ENCODE peak calls at places on chromosome 4, in nine cellular contexts. H is upper lobe of right lung, N is astrocyte, I is colonic mucosa, V is tibial artery, S is lower lobe of right lung, F is tibial nerve, A is Panc1, T is MM.1S. L is an unnamed sample.

GRCh38 chr4:30744386-30744785 is 24.2 kb downstream of the PCDH7 start:
- DNase-seq in T (no peak), F (no peak), S (no peak), A (no peak), I (no peak), V (no peak), N (no peak), H (no peak), L (no peak)

GRCh38 chr4:47531241-47531953 is 46.3 kb downstream of the ATP10D start:
- DNase-seq in A (no peak), V (no peak), S (no peak), F (no peak), H (peak), I (peak), N (peak), T (peak), L (no peak)

GRCh38 chr4:124530464-124531077 is 182.0 kb downstream of the ANKRD50 start:
- DNase-seq in A (no peak), F (no peak), N (no peak), I (no peak), S (no peak), T (no peak), H (no peak), V (no peak), L (no peak)

GRCh38 chr4:95155759-95156451 is 392.9 kb downstream of the UNC5C start:
- DNase-seq in N (peak), S (no peak), F (no peak), A (no peak), I (no peak), V (no peak), T (peak), H (no peak), L (no peak)

GRCh38 chr4:123444298-123444731 is 47.7 kb downstream of the SPRY1 start:
- DNase-seq in V (no peak), F (peak), A (no peak), S (no peak), N (peak), I (peak), H (peak), T (no peak), L (no peak)

GRCh38 chr4:33467291-33467690 is 2747.1 kb downstream of the PCDH7 start:
- DNase-seq in H (no peak), S (no peak), F (no peak), T (no peak), V (no peak), A (no peak), I (no peak), N (no peak), L (no peak)

GRCh38 chr4:118682928-118683327 is 2.3 kb upstream of the METTL14 start:
- DNase-seq in I (no peak), N (no peak), V (no peak), H (no peak), A (no peak), T (peak), F (no peak), S (no peak), L (no peak)

GRCh38 chr4:67674098-67674497 is 26.9 kb downstream of the UBA6 start:
- DNase-seq in N (no peak), F (no peak), V (no peak), A (no peak), T (no peak), H (no peak), S (no peak), I (no peak), L (no peak)

GRCh38 chr4:141389649-141390048 is 169.0 kb downstream of the ZNF330 start:
- DNase-seq in I (no peak), H (no peak), F (no peak), V (no peak), T (no peak), A (no peak), N (peak), S (no peak), L (no peak)

GRCh38 chr4:80465238-80465637 is 129.7 kb downstream of the CFAP299 start:
- DNase-seq in H (no peak), A (no peak), N (no peak), T (no peak), V (no peak), S (no peak), F (no peak), I (no peak), L (no peak)

GRCh38 chr4:80462537-80463207 is 127.1 kb downstream of the CFAP299 start:
- DNase-seq in V (no peak), S (no peak), F (no peak), T (peak), H (no peak), N (no peak), A (no peak), I (no peak), L (no peak)

GRCh38 chr4:80459918-80460473 is 124.5 kb downstream of the CFAP299 start:
- DNase-seq in N (no peak), T (no peak), S (no peak), I (no peak), F (no peak), A (no peak), V (no peak), H (no peak), L (no peak)

GRCh38 chr4:80463509-80463908 is 128.0 kb downstream of the CFAP299 start:
- DNase-seq in T (no peak), N (no peak), S (no peak), H (no peak), A (no peak), V (no peak), I (no peak), F (no peak), L (no peak)

DNA sequence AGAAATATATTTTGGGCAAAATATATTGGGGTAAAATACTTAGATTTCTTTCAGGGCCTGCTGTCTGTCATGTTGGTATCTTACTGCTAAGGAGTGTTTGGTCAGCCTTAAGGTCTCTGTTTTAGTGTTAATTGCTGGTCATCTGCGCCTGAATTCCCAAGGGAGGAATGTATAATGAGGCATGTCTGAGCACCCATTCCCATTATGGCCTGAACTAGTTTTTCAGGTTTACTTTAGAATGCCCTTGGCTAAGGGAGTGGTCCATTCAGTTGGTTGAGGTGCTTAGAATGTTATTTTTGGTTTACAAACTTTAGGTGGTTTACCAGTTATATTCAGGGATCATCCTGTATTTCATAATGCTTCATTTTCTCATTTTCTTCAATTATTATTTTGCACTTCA is 125.9 kb downstream of the CFAP299 start:
- DNase-seq in V (no peak), I (no peak), T (no peak), N (no peak), F (no peak), A (no peak), S (no peak), H (no peak), L (no peak)
- H3K27ac ChIP-seq in V (no peak), I (no peak), T (no peak), N (no peak), F (no peak), A (no peak), S (no peak), H (no peak), L (no peak)

DNA sequence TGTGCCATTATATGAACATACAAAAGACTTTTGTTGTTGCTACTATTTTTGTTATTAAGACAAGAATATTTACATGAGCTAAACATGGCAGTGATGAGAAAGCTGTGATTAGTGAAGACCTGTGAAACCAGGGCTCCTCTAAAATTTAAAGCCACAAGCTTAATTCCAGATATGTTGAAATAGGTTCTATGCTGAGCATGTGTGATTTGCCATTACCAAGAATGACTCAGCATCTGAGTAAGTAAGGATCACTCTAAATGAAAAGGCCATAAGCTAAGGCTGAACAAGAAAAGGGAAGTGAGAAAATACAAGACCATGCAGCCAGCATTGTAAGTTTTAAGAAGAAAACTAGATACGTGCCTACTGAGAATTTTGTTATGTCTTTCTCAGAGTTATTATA is 75.9 kb upstream of the CAMK2D start:
- DNase-seq in T (peak), S (no peak), H (no peak), F (no peak), V (no peak), A (peak), I (no peak), N (peak), L (no peak)
- H3K27ac ChIP-seq in T (peak), S (no peak), H (no peak), F (no peak), V (no peak), A (no peak), I (no peak), N (peak), L (no peak)

DNA sequence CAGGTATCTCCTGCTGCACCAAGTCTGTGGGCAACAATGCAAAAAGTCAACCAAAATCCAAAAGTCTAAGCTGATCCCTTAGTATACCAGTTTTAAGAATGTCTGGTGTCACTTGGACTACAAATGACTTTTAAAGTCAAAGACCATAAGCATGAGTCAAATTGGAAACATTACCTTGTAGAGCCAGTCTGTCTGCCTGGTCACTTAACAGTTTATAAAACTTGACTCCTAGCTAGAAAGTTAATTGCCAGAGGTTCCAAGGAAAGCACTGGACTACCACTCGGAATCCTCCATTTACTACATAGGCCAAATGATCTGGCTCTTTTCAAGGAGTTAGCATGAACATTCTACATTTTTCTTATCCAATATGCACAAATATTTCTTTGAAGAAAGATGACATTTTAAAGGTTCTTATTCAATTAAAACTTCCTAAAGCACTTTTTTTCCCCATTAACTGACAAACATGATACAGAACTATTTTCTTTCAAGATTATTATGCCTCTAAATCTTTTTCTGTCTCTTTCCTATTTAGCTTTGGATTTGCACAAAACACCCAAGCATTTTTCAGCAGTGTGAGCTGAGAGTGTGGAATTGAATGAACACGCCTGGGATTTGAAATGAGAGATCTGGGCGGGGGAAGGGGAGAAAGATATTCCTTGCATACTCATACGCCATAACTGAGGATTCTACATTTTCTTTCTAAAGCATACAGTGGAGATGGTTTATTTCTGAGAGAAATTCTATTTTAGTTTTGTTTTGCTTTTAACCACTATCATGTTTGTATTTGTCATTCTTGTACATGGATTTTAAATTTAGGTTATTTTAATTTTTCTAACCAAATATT is 188.4 kb downstream of the SHROOM3 start:
- DNase-seq in S (no peak), T (no peak), I (no peak), N (no peak), V (no peak), A (no peak), H (no peak), F (no peak), L (no peak)
- H3K27ac ChIP-seq in S (peak), T (no peak), I (peak), N (peak), V (peak), A (no peak), H (peak), F (no peak), L (peak)

DNA sequence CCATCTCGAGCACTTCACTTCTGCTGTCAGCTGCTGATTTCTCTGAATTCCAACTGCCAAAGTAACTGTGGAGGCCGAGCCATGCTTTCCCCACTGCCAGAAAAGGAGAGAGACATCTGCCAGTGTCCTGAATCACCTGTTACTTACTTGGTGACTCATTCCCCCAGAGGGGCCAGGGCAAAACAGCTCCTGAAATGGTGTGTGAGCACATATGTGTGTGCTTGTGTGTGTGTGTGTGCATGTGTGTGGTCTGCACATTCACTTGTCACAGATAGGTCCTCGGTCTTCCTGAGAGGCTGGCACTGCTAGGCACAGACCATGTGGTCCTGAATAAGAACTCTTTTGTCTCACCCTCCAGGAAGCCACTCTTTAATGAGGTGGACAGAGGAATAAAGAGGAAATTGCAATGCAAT is 177.9 kb upstream of the PPARGC1A start:
- DNase-seq in H (no peak), F (peak), S (no peak), V (no peak), T (no peak), I (no peak), A (no peak), N (peak), L (no peak)
- H3K27ac ChIP-seq in H (no peak), F (no peak), S (no peak), V (no peak), T (no peak), I (no peak), A (no peak), N (peak), L (no peak)

GRCh38 chr4:102564399-102564921 is 63.3 kb downstream of the NFKB1 start:
- DNase-seq in I (no peak), N (peak), T (no peak), V (no peak), F (no peak), H (no peak), A (no peak), S (no peak), L (no peak)

GRCh38 chr4:102566426-102566825 is 65.3 kb downstream of the NFKB1 start:
- DNase-seq in N (no peak), S (no peak), V (no peak), T (no peak), F (no peak), A (no peak), I (no peak), H (no peak), L (no peak)

GRCh38 chr4:102574317-102574716 is 73.2 kb downstream of the NFKB1 start:
- DNase-seq in I (no peak), A (no peak), F (no peak), T (no peak), S (no peak), V (no peak), N (no peak), H (no peak), L (no peak)

GRCh38 chr4:102572452-102572851 is 71.3 kb downstream of the NFKB1 start:
- DNase-seq in H (no peak), I (no peak), T (no peak), S (no peak), V (no peak), N (no peak), A (no peak), F (no peak), L (no peak)

GRCh38 chr4:102569200-102569599 is 68.0 kb downstream of the NFKB1 start:
- DNase-seq in I (no peak), A (no peak), V (no peak), N (no peak), F (no peak), H (no peak), T (no peak), S (no peak), L (no peak)
- H3K27ac ChIP-seq in I (no peak), A (no peak), V (no peak), N (no peak), F (peak), H (no peak), T (no peak), S (no peak), L (no peak)